ENCODE peak calls at places on chromosome X, in ten cellular contexts. G is epithelial cell of esophagus, F is adipocyte, O is astrocyte of the spinal cord, K is lower leg skin, U is HFF-Myc, A is esophagus squamous epithelium, S is tibial artery, Q is colonic mucosa, P is fibroblast of mammary gland. M is an unnamed sample.

GRCh38 chrX:39309018-39309620 is 507.9 kb downstream of the MID1IP1 start:
- DNase-seq in G (peak; percentile 1), F (no peak), O (peak; percentile 19), K (peak; percentile 37), U (peak; percentile 3), A (no peak), S (no peak), Q (no peak), P (peak; percentile 24), M (no peak)

GRCh38 chrX:74535211-74535621 is 79.2 kb downstream of the RLIM start:
- DNase-seq in G (peak; percentile 36), F (peak; percentile 67), O (peak; percentile 67), K (no peak), U (peak; percentile 40), A (no peak), S (peak; percentile 21), Q (peak; percentile 24), P (peak; percentile 68), M (peak; percentile 69)

GRCh38 chrX:154032653-154033052 is 13.0 kb upstream of the IRAK1 start:
- DNase-seq in G (no peak), F (no peak), O (no peak), K (no peak), U (no peak), A (no peak), S (no peak), Q (no peak), P (no peak), M (no peak)

GRCh38 chrX:38166478-38167083 is 54.1 kb downstream of the SRPX start:
- DNase-seq in G (peak; percentile 38), F (peak; percentile 75), O (peak; percentile 35), K (no peak), U (no peak), A (no peak), S (no peak), Q (peak; percentile 49), P (peak; percentile 37), M (peak; percentile 15)

GRCh38 chrX:72430405-72430968 is 124.8 kb upstream of the CITED1 start:
- DNase-seq in G (no peak), F (no peak), O (no peak), K (no peak), U (no peak), A (no peak), S (no peak), Q (no peak), P (no peak), M (no peak)

GRCh38 chrX:118553042-118553714 is 57.6 kb downstream of the DOCK11 start:
- DNase-seq in G (no peak), F (no peak), O (no peak), K (no peak), U (no peak), A (no peak), S (no peak), Q (no peak), P (no peak), M (no peak)

GRCh38 chrX:68789966-68790365 is 38.9 kb upstream of the EFNB1 start:
- DNase-seq in G (no peak), F (no peak), O (no peak), K (no peak), U (no peak), A (no peak), S (no peak), Q (no peak), P (no peak), M (no peak)

GRCh38 chrX:28586891-28587635 is at the start of gene IL1RAPL1:
- DNase-seq in G (peak; percentile 24), F (peak; percentile 73), O (peak; percentile 75), K (no peak), U (peak; percentile 1), A (no peak), S (no peak), Q (no peak), P (peak; percentile 31), M (peak; percentile 42)

GRCh38 chrX:77275392-77275791 is 171.8 kb upstream of the FGF16 start:
- DNase-seq in G (no peak), F (no peak), O (no peak), K (no peak), U (no peak), A (no peak), S (no peak), Q (no peak), P (no peak), M (no peak)

GRCh38 chrX:30892591-30892990 is 3.5 kb upstream of the TAB3 start:
- DNase-seq in G (peak; percentile 88), F (no peak), O (no peak), K (no peak), U (no peak), A (no peak), S (no peak), Q (no peak), P (no peak), M (no peak)

GRCh38 chrX:30888526-30889146 is 418 bp downstream of the TAB3 start:
- DNase-seq in G (no peak), F (peak; percentile 39), O (no peak), K (peak; percentile 87), U (no peak), A (no peak), S (peak; percentile 22), Q (peak; percentile 25), P (peak; percentile 9), M (no peak)

GRCh38 chrX:30887721-30888120 is 1.3 kb downstream of the TAB3 start:
- DNase-seq in G (no peak), F (no peak), O (no peak), K (no peak), U (no peak), A (no peak), S (no peak), Q (no peak), P (no peak), M (no peak)

GRCh38 chrX:30887288-30887687 is 1.8 kb downstream of the TAB3 start:
- DNase-seq in G (no peak), F (no peak), O (no peak), K (no peak), U (no peak), A (no peak), S (no peak), Q (no peak), P (no peak), M (no peak)

GRCh38 chrX:30889147-30890125 is at the start of gene TAB3:
- DNase-seq in G (peak; percentile 95), F (peak; percentile 94), O (peak; percentile 98), K (peak; percentile 98), U (peak; percentile 82), A (peak; percentile 70), S (peak; percentile 94), Q (peak; percentile 94), P (peak; percentile 93), M (peak; percentile 96)
- H3K4me3 ChIP-seq in G (peak within 1 kb of the TSS; percentile 64), F (peak within 1 kb of the TSS; percentile 89), O (peak within 1 kb of the TSS; percentile 62), K (peak within 1 kb of the TSS; percentile 63), U (peak within 1 kb of the TSS; percentile 65), A (peak within 1 kb of the TSS; percentile 72), S (peak within 1 kb of the TSS; percentile 92), Q (peak within 1 kb of the TSS; percentile 63), P (peak within 1 kb of the TSS; percentile 71), M (peak within 1 kb of the TSS; percentile 77)

DNA sequence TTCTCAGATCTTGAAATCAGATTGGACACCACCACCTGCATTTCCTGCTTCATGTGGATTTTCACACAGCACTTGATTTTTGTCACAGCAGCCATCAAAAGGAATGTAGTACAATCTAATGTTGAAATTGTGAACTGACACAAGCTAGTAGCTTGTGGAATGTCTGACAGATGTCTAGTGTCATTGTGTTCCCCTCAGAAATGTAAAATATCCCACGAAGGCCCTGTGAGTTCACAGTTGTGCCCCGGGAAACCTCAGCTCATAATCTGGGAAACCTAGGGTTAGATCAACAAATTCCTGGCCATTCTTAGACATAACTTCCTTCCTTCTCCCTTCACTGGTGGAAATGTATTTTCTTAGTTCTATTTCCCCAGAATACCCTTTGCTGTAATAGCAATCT is 205.7 kb downstream of the AR start:
- DNase-seq in G (no peak), F (no peak), O (no peak), K (no peak), U (no peak), A (no peak), S (no peak), Q (no peak), P (no peak), M (no peak)
- H3K4me3 ChIP-seq in G (no peak overlapping the region), F (no peak overlapping the region), O (no peak overlapping the region), K (no peak overlapping the region), U (no peak overlapping the region), A (no peak overlapping the region), S (no peak overlapping the region), Q (no peak overlapping the region), P (no peak overlapping the region), M (no peak overlapping the region)

GRCh38 chrX:20015422-20015821 is 24.6 kb upstream of the BCLAF3 start:
- DNase-seq in G (no peak), F (no peak), O (no peak), K (no peak), U (no peak), A (no peak), S (no peak), Q (no peak), P (no peak), M (no peak)

GRCh38 chrX:20011608-20012007 is 20.7 kb upstream of the BCLAF3 start:
- DNase-seq in G (peak; percentile 2), F (no peak), O (no peak), K (no peak), U (no peak), A (no peak), S (no peak), Q (no peak), P (peak; percentile 30), M (peak; percentile 11)

GRCh38 chrX:20019672-20020365 is 29.0 kb upstream of the BCLAF3 start:
- DNase-seq in G (no peak), F (no peak), O (no peak), K (no peak), U (no peak), A (no peak), S (no peak), Q (no peak), P (no peak), M (no peak)

GRCh38 chrX:20016618-20016945 is 25.7 kb upstream of the BCLAF3 start:
- DNase-seq in G (no peak), F (no peak), O (no peak), K (no peak), U (no peak), A (no peak), S (no peak), Q (no peak), P (no peak), M (no peak)

GRCh38 chrX:20015945-20016617 is 25.2 kb upstream of the BCLAF3 start:
- DNase-seq in G (no peak), F (no peak), O (no peak), K (no peak), U (no peak), A (no peak), S (no peak), Q (no peak), P (peak; percentile 75), M (no peak)
- H3K4me3 ChIP-seq in G (no peak overlapping the region), F (peak overlapping the region; percentile 31), O (no peak overlapping the region), K (no peak overlapping the region), U (no peak overlapping the region), A (no peak overlapping the region), S (no peak overlapping the region), Q (no peak overlapping the region), P (no peak overlapping the region), M (no peak overlapping the region)

DNA sequence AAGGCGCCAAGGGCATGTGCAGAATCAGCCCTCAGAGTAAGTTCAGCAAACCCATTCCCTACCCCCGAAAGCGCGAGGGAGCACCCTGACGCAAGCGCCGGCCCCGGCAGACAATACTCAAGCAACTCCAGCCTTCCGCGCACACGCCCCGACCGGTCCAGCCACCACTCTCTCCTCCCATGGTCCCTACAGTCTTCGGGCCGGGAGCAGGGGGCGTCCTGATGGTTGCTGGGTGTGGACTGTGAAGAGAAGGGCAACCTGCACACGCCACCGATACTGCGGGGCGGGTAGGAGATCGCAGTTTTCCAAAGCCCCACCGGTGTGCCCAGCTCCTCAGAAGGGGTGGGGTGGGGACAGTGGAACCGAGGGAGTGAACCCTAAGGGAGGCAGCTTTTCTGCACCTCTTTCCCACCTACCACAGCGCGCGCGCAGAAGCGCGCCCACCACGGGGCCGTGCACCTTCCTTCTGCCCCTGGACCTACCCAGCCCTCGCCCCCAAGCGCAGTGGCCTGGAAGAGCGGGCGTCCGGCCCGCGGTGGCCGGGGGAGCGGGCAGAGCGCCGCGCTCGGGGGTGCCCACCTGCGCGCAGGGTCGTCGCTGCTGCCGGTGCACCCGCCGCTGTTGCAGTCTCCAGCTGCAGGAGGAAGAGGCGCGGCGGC is 650.2 kb upstream of the DIPK2B start:
- DNase-seq in G (peak; percentile 57), F (peak; percentile 67), O (peak; percentile 51), K (peak; percentile 87), U (no peak), A (no peak), S (peak; percentile 19), Q (peak; percentile 38), P (peak; percentile 25), M (peak; percentile 63)
- H3K4me3 ChIP-seq in G (peak overlapping the region; percentile 72), F (peak overlapping the region; percentile 90), O (peak overlapping the region; percentile 77), K (peak overlapping the region; percentile 25), U (peak overlapping the region; percentile 61), A (peak overlapping the region; percentile 71), S (peak overlapping the region; percentile 72), Q (peak overlapping the region; percentile 64), P (peak overlapping the region; percentile 74), M (peak overlapping the region; percentile 85)